ENCODE peak calls at places on chromosomes 5 and 9, in five cellular contexts. U is neuronal stem cell, B is H1, V is trophoblast cell, X is mesenchymal stem cell. T is an unnamed sample.

GRCh38 chr5:107469485-107469884 is 201.3 kb downstream of the EFNA5 start:
- DNase-seq in U (no peak), B (no peak), V (no peak), X (peak), T (no peak)

GRCh38 chr5:94285984-94286383 is 332.4 kb downstream of the KIAA0825 start:
- DNase-seq in U (no peak), B (no peak), V (no peak), X (no peak), T (no peak)

GRCh38 chr5:29649321-29649720 is 1544.2 kb upstream of the CDH6 start:
- DNase-seq in U (no peak), B (no peak), V (no peak), X (no peak), T (no peak)

GRCh38 chr5:32707394-32707997 is 3.6 kb upstream of the NPR3 start:
- DNase-seq in U (peak), B (no peak), V (no peak), X (peak), T (no peak)

GRCh38 chr9:134344068-134344820 is 18.0 kb downstream of the RXRA start:
- DNase-seq in U (no peak), B (no peak), V (no peak), X (no peak), T (no peak)

GRCh38 chr9:18405240-18405639 is 68.7 kb upstream of the ADAMTSL1 start:
- DNase-seq in U (no peak), B (no peak), V (no peak), X (no peak), T (no peak)

GRCh38 chr5:81750308-81751008 is 439 bp downstream of the SSBP2 start:
- DNase-seq in U (no peak), B (no peak), V (no peak), X (no peak), T (no peak)

GRCh38 chr9:112327718-112328450 is 5.5 kb downstream of the PTBP3 start:
- DNase-seq in U (no peak), B (no peak), V (no peak), X (no peak), T (no peak)

GRCh38 chr9:115850548-115851304 is 302.9 kb upstream of the PAPPA start:
- DNase-seq in U (no peak), B (no peak), V (no peak), X (peak), T (no peak)

GRCh38 chr5:147743686-147744332 is 38.7 kb downstream of the JAKMIP2 start:
- DNase-seq in U (no peak), B (no peak), V (no peak), X (peak), T (no peak)

GRCh38 chr9:118331622-118332045 is 627.4 kb downstream of the TLR4 start:
- DNase-seq in U (no peak), B (no peak), V (peak), X (peak), T (no peak)

GRCh38 chr9:114177423-114178064 is 22.2 kb downstream of the COL27A1 start:
- DNase-seq in U (no peak), B (no peak), V (no peak), X (peak), T (no peak)

GRCh38 chr5:124790895-124791732 is 44.7 kb upstream of the ZNF608 start:
- DNase-seq in U (no peak), B (no peak), V (no peak), X (peak), T (no peak)

GRCh38 chr5:179131321-179131835 is 71.2 kb downstream of the ZNF354C start:
- DNase-seq in U (no peak), B (no peak), V (no peak), X (no peak), T (no peak)

GRCh38 chr9:2336055-2336454 is 285.5 kb upstream of the VLDLR start:
- DNase-seq in U (no peak), B (no peak), V (no peak), X (no peak), T (no peak)

GRCh38 chr9:109331353-109331752 is 10.5 kb upstream of the EPB41L4B start:
- DNase-seq in U (no peak), B (no peak), V (no peak), X (no peak), T (no peak)

GRCh38 chr9:20242767-20243166 is 379.5 kb downstream of the MLLT3 start:
- DNase-seq in U (no peak), B (no peak), V (no peak), X (no peak), T (no peak)

GRCh38 chr5:102341918-102342317 is 45.8 kb upstream of the SLCO4C1 start:
- DNase-seq in U (no peak), B (no peak), V (peak), X (peak), T (no peak)

GRCh38 chr5:173653822-173654523 is 37.5 kb upstream of the BOD1 start:
- DNase-seq in U (no peak), B (no peak), V (no peak), X (no peak), T (no peak)

GRCh38 chr5:177132504-177133118 is 962 bp upstream of the NSD1 start:
- DNase-seq in U (peak), B (peak), V (no peak), X (peak), T (peak)

GRCh38 chr5:78699565-78700143 is 51.1 kb upstream of the LHFPL2 start:
- DNase-seq in U (no peak), B (no peak), V (peak), X (peak), T (no peak)

GRCh38 chr5:59038169-59039002 is 455.5 kb downstream of the RAB3C start:
- DNase-seq in U (no peak), B (peak), V (no peak), X (peak), T (peak)

GRCh38 chr5:154740957-154741356 is 14.2 kb upstream of the LARP1 start:
- DNase-seq in U (no peak), B (no peak), V (no peak), X (no peak), T (no peak)

GRCh38 chr5:79193643-79194042 is 42.3 kb upstream of the JMY start:
- DNase-seq in U (no peak), B (no peak), V (peak), X (no peak), T (no peak)

GRCh38 chr5:170120576-170120975 is 14.9 kb downstream of the FOXI1 start:
- DNase-seq in U (no peak), B (peak), V (no peak), X (peak), T (no peak)

GRCh38 chr9:98091735-98092632 is 27.0 kb downstream of the TRIM14 start:
- DNase-seq in U (no peak), B (peak), V (peak), X (peak), T (peak)

GRCh38 chr9:117355542-117355941 is 59.3 kb downstream of the ASTN2 start:
- DNase-seq in U (no peak), B (no peak), V (no peak), X (no peak), T (no peak)

GRCh38 chr5:90055831-90056328 is 353.7 kb downstream of the CETN3 start:
- DNase-seq in U (no peak), B (no peak), V (peak), X (peak), T (no peak)

GRCh38 chr5:62536783-62537182 is 41.8 kb upstream of the LRRC70 start:
- DNase-seq in U (no peak), B (no peak), V (no peak), X (no peak), T (no peak)

GRCh38 chr9:94936411-94936810 is 209.9 kb downstream of the AOPEP start:
- DNase-seq in U (no peak), B (no peak), V (no peak), X (peak), T (no peak)

GRCh38 chr5:57948091-57948490 is 465.5 kb upstream of the ACTBL2 start:
- DNase-seq in U (no peak), B (no peak), V (no peak), X (no peak), T (no peak)

GRCh38 chr5:132493241-132493640 is 2.7 kb upstream of the IRF1 start:
- DNase-seq in U (no peak), B (no peak), V (no peak), X (no peak), T (no peak)

GRCh38 chr5:64759960-64760695 is 8.4 kb downstream of the SREK1IP1 start:
- DNase-seq in U (peak), B (no peak), V (no peak), X (no peak), T (no peak)

GRCh38 chr9:12859704-12860251 is 85.0 kb downstream of the LURAP1L start:
- DNase-seq in U (no peak), B (no peak), V (no peak), X (no peak), T (no peak)

GRCh38 chr9:83511051-83511450 is 27.1 kb downstream of the FRMD3 start:
- DNase-seq in U (no peak), B (no peak), V (no peak), X (peak), T (no peak)

GRCh38 chr5:112002368-112002767 is 245.4 kb upstream of the NREP start:
- DNase-seq in U (no peak), B (no peak), V (no peak), X (peak), T (no peak)

DNA sequence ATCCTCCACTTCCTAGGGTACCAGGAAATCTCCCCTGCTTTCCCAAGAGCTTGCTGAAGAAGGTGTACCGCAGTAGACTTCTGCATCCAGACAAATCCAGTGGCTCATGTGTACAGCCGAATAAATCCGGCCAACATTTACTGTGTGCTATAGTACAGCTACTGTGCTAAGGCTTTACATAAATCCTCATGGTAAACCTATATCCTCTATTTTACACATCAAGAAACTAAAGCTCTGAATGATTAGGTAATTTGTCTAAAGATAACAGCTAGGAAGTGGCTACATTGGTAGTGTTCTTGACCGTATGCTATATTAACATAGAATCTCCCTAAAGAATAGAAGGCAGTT is 511 bp upstream of the WDR41 start:
- DNase-seq in U (no peak), B (no peak), V (no peak), X (no peak), T (no peak)
- H3K23ac ChIP-seq in U (no peak), B (no peak), V (no peak), X (no peak), T (no peak)

GRCh38 chr5:118551031-118551430 is 437.3 kb downstream of the DTWD2 start:
- DNase-seq in U (no peak), B (no peak), V (no peak), X (no peak), T (no peak)
- H2BK12ac ChIP-seq in U (no peak), B (no peak), V (no peak), X (no peak), T (no peak)

GRCh38 chr9:86352440-86353106 is 1.6 kb downstream of the TUT7 start:
- DNase-seq in U (no peak), B (no peak), V (no peak), X (peak), T (no peak)

GRCh38 chr9:86354048-86354881 is at the start of gene TUT7:
- DNase-seq in U (peak), B (peak), V (peak), X (peak), T (peak)

GRCh38 chr9:86351897-86352296 is 2.3 kb downstream of the TUT7 start:
- DNase-seq in U (no peak), B (no peak), V (no peak), X (no peak), T (no peak)

GRCh38 chr9:86354882-86355399 is 731 bp upstream of the TUT7 start:
- DNase-seq in U (no peak), B (no peak), V (no peak), X (no peak), T (no peak)

DNA sequence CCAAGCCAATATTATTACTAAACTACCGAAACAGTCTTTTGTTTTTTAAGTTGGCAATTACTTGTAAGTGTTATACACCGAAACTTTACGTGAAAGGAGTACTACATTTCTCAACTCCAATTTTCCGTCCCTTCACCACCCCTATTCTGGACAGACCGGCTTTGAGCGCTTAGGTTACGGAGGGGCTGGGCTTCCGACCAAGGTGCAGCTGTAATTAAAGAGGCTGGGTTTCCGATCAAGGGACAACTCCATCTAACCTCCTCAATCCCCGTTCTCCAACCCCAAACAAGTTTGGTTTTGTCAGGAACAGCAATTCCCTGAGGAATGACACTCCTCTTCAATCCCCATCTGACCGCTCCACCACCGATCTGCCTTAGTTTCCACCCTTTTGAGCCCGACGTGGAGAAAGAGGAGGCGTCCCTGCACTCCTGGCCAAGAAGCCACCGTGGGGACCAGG is 591 bp downstream of the TUT7 start:
- DNase-seq in U (no peak), B (no peak), V (peak), X (no peak), T (no peak)
- H3K23ac ChIP-seq in U (no peak), B (no peak), V (no peak), X (no peak), T (no peak)

GRCh38 chr9:37438359-37438758 is 15.9 kb downstream of the GRHPR start:
- DNase-seq in U (no peak), B (no peak), V (no peak), X (no peak), T (no peak)
- H2BK12ac ChIP-seq in U (no peak), B (no peak), V (no peak), X (no peak), T (no peak)

GRCh38 chr9:71680189-71680983 is 87.9 kb downstream of the CEMIP2 start:
- DNase-seq in U (no peak), B (no peak), V (peak), X (peak), T (no peak)
- H3K23ac ChIP-seq in U (no peak), B (no peak), V (no peak), X (no peak), T (no peak)

GRCh38 chr9:136994180-136994884 is 2.0 kb downstream of the CLIC3 start:
- DNase-seq in U (no peak), B (no peak), V (peak), X (no peak), T (no peak)

GRCh38 chr9:136995370-136995769 is 998 bp downstream of the CLIC3 start:
- DNase-seq in U (no peak), B (no peak), V (no peak), X (no peak), T (no peak)

GRCh38 chr9:136991993-136992818 is at the start of gene PAXX:
- DNase-seq in U (peak), B (peak), V (peak), X (peak), T (peak)

GRCh38 chr9:136994885-136995224 is 1.5 kb downstream of the CLIC3 start:
- DNase-seq in U (no peak), B (no peak), V (no peak), X (no peak), T (no peak)

GRCh38 chr9:136992819-136993369 is 672 bp downstream of the PAXX start:
- DNase-seq in U (no peak), B (no peak), V (no peak), X (no peak), T (no peak)
- H2BK12ac ChIP-seq in U (no peak), B (no peak), V (no peak), X (no peak), T (no peak)

DNA sequence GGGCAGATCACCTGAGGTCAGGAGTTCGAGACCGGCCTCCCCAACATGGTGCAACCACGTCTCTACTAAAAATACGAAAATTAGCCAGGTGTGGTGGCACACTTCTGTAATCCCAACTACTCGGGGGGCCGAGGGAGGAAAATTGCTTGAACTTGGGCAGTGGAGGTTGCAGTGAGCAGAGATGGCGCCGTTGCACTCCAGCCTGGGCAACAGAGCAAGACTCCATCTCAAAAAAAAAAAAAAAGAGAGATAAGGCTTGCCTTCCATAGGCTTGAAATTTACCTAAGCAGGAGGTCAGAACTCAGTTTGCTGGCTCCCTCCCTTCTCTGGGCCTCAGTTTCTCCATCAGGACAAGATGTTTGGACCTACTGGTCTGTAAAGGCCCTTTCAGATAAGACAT is 1.3 kb downstream of the SPOUT1 start:
- DNase-seq in U (no peak), B (no peak), V (no peak), X (no peak), T (no peak)
- H3K23ac ChIP-seq in U (no peak), B (no peak), V (no peak), X (no peak), T (no peak)

GRCh38 chr5:10536511-10536910 is 27.4 kb upstream of the ANKRD33B start:
- DNase-seq in U (no peak), B (no peak), V (no peak), X (no peak), T (no peak)
- H2BK12ac ChIP-seq in U (no peak), B (no peak), V (no peak), X (no peak), T (no peak)